ENCODE peak calls at places on chromosome 15, in nine cellular contexts. M, H, T, V, X, U, C, G and W are unnamed samples.

GRCh38 chr15:86247249-86247955 is 167.7 kb downstream of the AGBL1 start:
- DNase-seq in M (no peak), H (no peak), T (no peak), V (no peak), X (no peak), U (no peak), C (no peak), G (no peak), W (no peak)

GRCh38 chr15:44779761-44780160 is 43.4 kb downstream of the TRIM69 start:
- DNase-seq in M (no peak), H (no peak), T (no peak), V (no peak), X (no peak), U (no peak), C (no peak), G (no peak), W (no peak)

GRCh38 chr15:99403597-99403996 is 152.3 kb downstream of the LRRC28 start:
- DNase-seq in M (no peak), H (no peak), T (no peak), V (no peak), X (no peak), U (no peak), C (peak), G (no peak), W (no peak)

GRCh38 chr15:69853572-69853971 is 244.1 kb downstream of the TLE3 start:
- DNase-seq in M (peak), H (no peak), T (no peak), V (peak), X (no peak), U (no peak), C (peak), G (no peak), W (peak)

GRCh38 chr15:67839358-67839928 is 402 bp downstream of the RNU6-1 start:
- DNase-seq in M (peak), H (peak), T (no peak), V (no peak), X (no peak), U (peak), C (peak), G (no peak), W (no peak)

GRCh38 chr15:60682115-60682514 is 203.2 kb upstream of the ICE2 start:
- DNase-seq in M (peak), H (no peak), T (no peak), V (no peak), X (no peak), U (no peak), C (no peak), G (no peak), W (no peak)

GRCh38 chr15:69583627-69584026 is 131.0 kb downstream of the RPLP1 start:
- DNase-seq in M (no peak), H (no peak), T (no peak), V (no peak), X (no peak), U (peak), C (no peak), G (no peak), W (no peak)

GRCh38 chr15:32709295-32710033 is 8.3 kb upstream of the GREM1 start:
- DNase-seq in M (no peak), H (no peak), T (no peak), V (no peak), X (no peak), U (no peak), C (no peak), G (no peak), W (no peak)

GRCh38 chr15:38894260-38894948 is 329.8 kb upstream of the RASGRP1 start:
- DNase-seq in M (peak), H (no peak), T (no peak), V (no peak), X (no peak), U (no peak), C (no peak), G (no peak), W (no peak)

GRCh38 chr15:90463381-90463780 is 66.3 kb upstream of the CRTC3 start:
- DNase-seq in M (peak), H (peak), T (no peak), V (peak), X (no peak), U (no peak), C (no peak), G (no peak), W (peak)

GRCh38 chr15:43329960-43330779 is at the start of gene LCMT2:
- DNase-seq in M (peak), H (peak), T (peak), V (peak), X (peak), U (no peak), C (peak), G (peak), W (peak)

GRCh38 chr15:101244889-101245668 is 6.8 kb downstream of the CHSY1 start:
- DNase-seq in M (no peak), H (no peak), T (no peak), V (no peak), X (no peak), U (no peak), C (no peak), G (no peak), W (no peak)

GRCh38 chr15:95608371-95608770 is 722.1 kb upstream of the NR2F2 start:
- DNase-seq in M (no peak), H (no peak), T (no peak), V (no peak), X (no peak), U (no peak), C (no peak), G (no peak), W (no peak)

GRCh38 chr15:40844543-40844981 is 714 bp downstream of the SPINT1 start:
- DNase-seq in M (no peak), H (peak), T (peak), V (no peak), X (peak), U (no peak), C (no peak), G (peak), W (no peak)

GRCh38 chr15:71329509-71330260 is 214.4 kb downstream of the THSD4 start:
- DNase-seq in M (peak), H (no peak), T (no peak), V (no peak), X (no peak), U (no peak), C (no peak), G (no peak), W (no peak)

GRCh38 chr15:51046799-51047449 is 47.8 kb downstream of the TNFAIP8L3 start:
- DNase-seq in M (peak), H (no peak), T (no peak), V (peak), X (no peak), U (no peak), C (no peak), G (no peak), W (no peak)

GRCh38 chr15:58587481-58587880 is 155.7 kb downstream of the LIPC start:
- DNase-seq in M (no peak), H (no peak), T (no peak), V (no peak), X (no peak), U (no peak), C (no peak), G (no peak), W (no peak)

GRCh38 chr15:63462053-63462452 is 42.3 kb upstream of the USP3 start:
- DNase-seq in M (peak), H (no peak), T (no peak), V (no peak), X (no peak), U (no peak), C (no peak), G (no peak), W (no peak)

GRCh38 chr15:25509697-25510096 is 70.9 kb upstream of the UBE3A start:
- DNase-seq in M (no peak), H (no peak), T (no peak), V (no peak), X (no peak), U (no peak), C (no peak), G (no peak), W (no peak)

GRCh38 chr15:69032703-69033373 is 18.3 kb downstream of the NOX5 start:
- DNase-seq in M (no peak), H (no peak), T (no peak), V (no peak), X (no peak), U (no peak), C (no peak), G (no peak), W (no peak)

GRCh38 chr15:70483513-70483912 is 279.8 kb downstream of the UACA start:
- DNase-seq in M (no peak), H (no peak), T (no peak), V (no peak), X (no peak), U (peak), C (no peak), G (no peak), W (no peak)

GRCh38 chr15:71282086-71282485 is 166.8 kb downstream of the THSD4 start:
- DNase-seq in M (peak), H (no peak), T (no peak), V (no peak), X (no peak), U (no peak), C (no peak), G (no peak), W (no peak)

GRCh38 chr15:48682949-48683651 is 37.6 kb upstream of the FBN1 start:
- DNase-seq in M (peak), H (no peak), T (no peak), V (no peak), X (no peak), U (no peak), C (no peak), G (no peak), W (no peak)

GRCh38 chr15:77907824-77908751 is 169.4 kb downstream of the TBC1D2B start:
- DNase-seq in M (peak), H (peak), T (peak), V (no peak), X (no peak), U (peak), C (peak), G (no peak), W (no peak)

GRCh38 chr15:39415634-39416033 is 165.2 kb upstream of the THBS1 start:
- DNase-seq in M (no peak), H (no peak), T (no peak), V (no peak), X (no peak), U (no peak), C (no peak), G (no peak), W (no peak)

GRCh38 chr15:91566116-91566515 is 287.4 kb upstream of the SLCO3A1 start:
- DNase-seq in M (no peak), H (no peak), T (no peak), V (no peak), X (no peak), U (no peak), C (no peak), G (no peak), W (no peak)

GRCh38 chr15:85312925-85313324 is 67.5 kb upstream of the AKAP13 start:
- DNase-seq in M (peak), H (no peak), T (no peak), V (no peak), X (no peak), U (peak), C (no peak), G (no peak), W (no peak)